ENCODE peak calls at places on chromosomes 4 and X, in four cellular contexts. D is A549, I is upper lobe of left lung, Q is GM12878. M is an unnamed sample.

GRCh38 chrX:15143050-15143824 is 126.6 kb downstream of the ASB9 start:
- ATAC-seq in I (no peak), Q (peak), D (peak), M (no peak)

GRCh38 chr4:8224596-8225289 is 25.7 kb downstream of the SH3TC1 start:
- ATAC-seq in Q (no peak), I (no peak), D (no peak), M (no peak)

GRCh38 chr4:116132946-116133345 is 952.4 kb downstream of the TRAM1L1 start:
- ATAC-seq in I (no peak), Q (no peak), D (no peak), M (no peak)

GRCh38 chr4:127642169-127642568 is 9.4 kb downstream of the INTU start:
- ATAC-seq in I (no peak), D (no peak), Q (no peak), M (no peak)

GRCh38 chrX:114152130-114152529 is 431.8 kb upstream of the HTR2C start:
- ATAC-seq in I (no peak), D (peak), Q (no peak), M (no peak)

GRCh38 chr4:52135166-52135565 is 84.1 kb downstream of the SPATA18 start:
- ATAC-seq in Q (no peak), D (no peak), I (no peak), M (no peak)

GRCh38 chr4:152273343-152273742 is 262.5 kb downstream of the FBXW7 start:
- ATAC-seq in I (no peak), D (no peak), Q (no peak), M (no peak)

GRCh38 chrX:122880952-122881351 is 303.1 kb upstream of the GRIA3 start:
- ATAC-seq in D (no peak), I (no peak), Q (no peak), M (no peak)

GRCh38 chr4:151614532-151614931 is 146.3 kb downstream of the GATB start:
- ATAC-seq in D (no peak), Q (no peak), I (no peak), M (no peak)

GRCh38 chr4:98642991-98643426 is 15.4 kb downstream of the TSPAN5 start:
- ATAC-seq in I (peak), D (peak), Q (no peak), M (no peak)

GRCh38 chr4:1080432-1080831 is 32.9 kb downstream of the RNF212 start:
- ATAC-seq in I (no peak), Q (no peak), D (no peak), M (no peak)

GRCh38 chr4:107876096-107876495 is 51.4 kb downstream of the SGMS2 start:
- ATAC-seq in D (no peak), I (no peak), Q (no peak), M (no peak)

GRCh38 chr4:23333946-23334878 is 555.6 kb downstream of the PPARGC1A start:
- ATAC-seq in Q (peak), I (peak), D (no peak), M (peak)
- TF ChIP-seq EP300 in Q (peak), I (peak), D (no peak), M (no peak)

GRCh38 chr4:10087152-10087791 is 29.3 kb downstream of the WDR1 start:
- ATAC-seq in I (no peak), Q (no peak), D (no peak), M (no peak)

GRCh38 chr4:10091531-10092181 is 24.9 kb downstream of the WDR1 start:
- ATAC-seq in Q (no peak), I (no peak), D (no peak), M (no peak)

GRCh38 chr4:10088135-10089010 is 28.2 kb downstream of the WDR1 start:
- ATAC-seq in Q (no peak), I (no peak), D (no peak), M (no peak)

GRCh38 chr4:10090467-10091250 is 25.9 kb downstream of the WDR1 start:
- ATAC-seq in D (no peak), Q (no peak), I (no peak), M (no peak)

DNA sequence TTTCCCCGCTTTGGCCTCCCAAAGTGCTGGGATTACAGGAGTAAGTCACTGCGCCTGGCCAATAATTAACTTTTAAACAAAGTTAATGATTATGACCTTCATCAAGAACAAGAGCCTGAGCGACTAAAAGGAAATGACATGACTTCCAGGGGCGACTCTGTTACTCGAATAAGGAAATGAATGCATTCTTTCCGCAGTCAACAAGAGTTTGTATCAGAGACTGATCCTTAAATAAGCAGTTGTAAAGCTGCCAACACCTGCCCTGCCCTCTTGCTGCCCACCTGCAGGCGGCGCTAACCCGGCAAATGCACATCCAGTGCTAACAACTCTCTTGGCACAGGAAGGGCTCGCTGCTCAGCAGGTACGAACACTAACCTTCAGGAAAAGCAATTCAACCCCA is 27.3 kb downstream of the WDR1 start:
- ATAC-seq in Q (no peak), D (no peak), I (no peak), M (no peak)
- TF ChIP-seq CTCF in Q (peak), D (no peak), I (peak), M (peak)

GRCh38 chrX:128425546-128425945 is 373.3 kb upstream of the ACTRT1 start:
- ATAC-seq in D (no peak), I (no peak), Q (no peak), M (no peak)
- H3K27ac ChIP-seq in D (no peak), I (no peak), Q (no peak), M (no peak)

DNA sequence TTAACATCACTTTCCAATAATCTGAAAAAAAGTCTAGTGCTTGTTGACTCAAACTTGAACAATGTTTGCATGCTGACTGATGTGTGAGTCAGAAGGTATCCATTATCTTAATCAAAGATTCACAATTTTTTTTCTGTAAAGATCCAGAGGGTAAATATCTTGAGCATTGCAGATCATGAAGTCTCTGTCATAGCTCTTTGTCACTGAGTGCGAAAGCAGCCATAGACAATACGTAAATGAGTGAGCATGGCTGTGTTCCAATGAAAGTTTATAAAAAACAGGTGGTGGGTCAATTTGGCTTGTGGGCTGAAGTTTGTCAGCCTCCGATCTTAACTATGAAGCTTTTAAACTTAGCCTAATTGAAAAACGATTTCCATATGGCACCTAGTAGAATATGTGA is 37.7 kb downstream of the NHS start:
- ATAC-seq in I (no peak), Q (no peak), D (peak), M (no peak)
- TF ChIP-seq EP300 in I (no peak), Q (no peak), D (no peak), M (no peak)

GRCh38 chr4:6701371-6701770 is 7.7 kb downstream of the S100P start:
- ATAC-seq in D (no peak), Q (no peak), I (no peak), M (no peak)
- TF ChIP-seq CTCF in D (no peak), Q (peak), I (peak), M (no peak)

DNA sequence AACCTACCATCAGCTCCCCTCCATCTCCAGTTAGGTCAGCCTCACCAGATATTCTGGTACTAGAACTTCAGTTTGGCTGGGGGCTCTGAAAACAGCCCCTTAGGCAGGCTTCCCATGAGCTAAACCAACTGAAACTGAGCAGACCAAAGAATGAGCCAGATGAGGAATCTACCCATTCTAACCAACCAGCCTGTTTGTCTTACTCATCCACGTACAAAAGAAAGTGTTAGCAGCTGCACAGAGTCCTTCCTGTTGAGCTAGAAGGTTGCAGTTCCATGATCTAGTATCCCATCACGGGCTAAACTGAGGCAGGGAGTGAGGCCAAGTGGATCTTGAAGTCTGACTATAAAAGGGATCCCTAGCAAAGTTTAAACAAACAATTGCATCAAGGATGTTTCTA is 17.5 kb downstream of the MAGEA9B start:
- ATAC-seq in Q (peak), D (no peak), I (no peak), M (no peak)
- H3K27ac ChIP-seq in Q (no peak), D (no peak), I (no peak), M (no peak)

GRCh38 chr4:142944565-142944964 is 98.5 kb upstream of the INPP4B start:
- ATAC-seq in I (no peak), Q (no peak), D (no peak), M (no peak)
- TF ChIP-seq EP300 in I (no peak), Q (no peak), D (no peak), M (no peak)

GRCh38 chr4:11497212-11497806 is 68.6 kb upstream of the HS3ST1 start:
- ATAC-seq in I (no peak), D (no peak), Q (no peak), M (no peak)

GRCh38 chr4:11495291-11495690 is 66.6 kb upstream of the HS3ST1 start:
- ATAC-seq in D (no peak), Q (no peak), I (no peak), M (no peak)

GRCh38 chr4:11496313-11496956 is 67.7 kb upstream of the HS3ST1 start:
- ATAC-seq in Q (no peak), I (no peak), D (no peak), M (no peak)

GRCh38 chr4:11497972-11498371 is 69.3 kb upstream of the HS3ST1 start:
- ATAC-seq in I (no peak), Q (no peak), D (no peak), M (no peak)

DNA sequence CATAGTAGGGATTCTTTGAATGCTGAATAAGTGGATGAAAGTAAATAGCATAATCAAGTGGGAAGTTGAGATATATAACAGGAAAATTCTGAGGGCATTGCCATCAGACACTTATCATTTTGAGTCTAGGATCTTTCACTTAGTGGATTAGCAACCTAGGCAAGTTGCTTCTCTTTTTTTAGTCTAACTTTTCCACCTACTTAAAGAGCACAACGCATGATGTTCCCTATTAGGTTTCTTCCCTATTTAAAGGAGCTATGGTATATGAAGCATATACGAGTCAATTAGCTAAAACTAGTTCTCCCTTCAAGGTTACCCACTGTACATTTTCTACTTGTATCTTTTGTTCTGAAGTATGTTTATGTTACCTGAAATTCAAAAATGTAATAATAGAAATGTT is 67.1 kb upstream of the HS3ST1 start:
- ATAC-seq in D (no peak), Q (no peak), I (no peak), M (no peak)
- TF ChIP-seq CTCF in D (no peak), Q (no peak), I (no peak), M (no peak)

M was measured in gastroesophageal sphincter.